ENCODE peak calls at places on chromosomes 13 and 19, in five cellular contexts. One of them, this sample, is unnamed.

GRCh38 chr13:110907301-110907700 is 7.6 kb downstream of the ANKRD10 start:
- DNase-seq in NCI-H69: no peak
- DNase-seq in adrenal gland: no peak
- DNase-seq in aorta: no peak
- DNase-seq in NCI-H1417: no peak
- DNase-seq in this sample: no peak

GRCh38 chr13:27403252-27403678 is 21.2 kb upstream of the GTF3A start:
- DNase-seq in NCI-H69: no peak
- DNase-seq in adrenal gland: no peak
- DNase-seq in aorta: no peak
- DNase-seq in NCI-H1417: no peak
- DNase-seq in this sample: no peak

GRCh38 chr19:12065100-12065538 is 588 bp downstream of the ZNF844 start:
- DNase-seq in NCI-H69: no peak
- DNase-seq in adrenal gland: peak; percentile 49
- DNase-seq in aorta: peak; percentile 61
- DNase-seq in NCI-H1417: peak; percentile 66
- DNase-seq in this sample: no peak

GRCh38 chr19:10468133-10468532 is 35.0 kb downstream of the KEAP1 start:
- DNase-seq in NCI-H69: no peak
- DNase-seq in adrenal gland: no peak
- DNase-seq in aorta: no peak
- DNase-seq in NCI-H1417: no peak
- DNase-seq in this sample: no peak

GRCh38 chr13:30175166-30175565 is 132.2 kb downstream of the KATNAL1 start:
- DNase-seq in NCI-H69: no peak
- DNase-seq in adrenal gland: no peak
- DNase-seq in aorta: no peak
- DNase-seq in NCI-H1417: no peak
- DNase-seq in this sample: no peak

GRCh38 chr19:13012690-13013608 is 17.7 kb downstream of the NFIX start:
- DNase-seq in NCI-H69: no peak
- DNase-seq in adrenal gland: peak; percentile 82
- DNase-seq in aorta: peak; percentile 74
- DNase-seq in NCI-H1417: no peak
- DNase-seq in this sample: peak; percentile 11

GRCh38 chr13:29664591-29664990 is 69.1 kb upstream of the SLC7A1 start:
- DNase-seq in NCI-H69: no peak
- DNase-seq in adrenal gland: no peak
- DNase-seq in aorta: no peak
- DNase-seq in NCI-H1417: no peak
- DNase-seq in this sample: no peak

GRCh38 chr19:16608290-16608704 is 19.7 kb downstream of the MED26 start:
- DNase-seq in NCI-H69: no peak
- DNase-seq in adrenal gland: peak; percentile 71
- DNase-seq in aorta: no peak
- DNase-seq in NCI-H1417: no peak
- DNase-seq in this sample: peak; percentile 75

GRCh38 chr19:48391100-48392005 is at the start of gene KDELR1:
- DNase-seq in NCI-H69: peak; percentile 87
- DNase-seq in adrenal gland: peak; percentile 78
- DNase-seq in aorta: peak; percentile 85
- DNase-seq in NCI-H1417: peak; percentile 78
- DNase-seq in this sample: peak; percentile 75

GRCh38 chr13:113591750-113592149 is 7.2 kb downstream of the TFDP1 start:
- DNase-seq in NCI-H69: no peak
- DNase-seq in adrenal gland: no peak
- DNase-seq in aorta: no peak
- DNase-seq in NCI-H1417: no peak
- DNase-seq in this sample: no peak

GRCh38 chr13:30762643-30763042 is 27.3 kb downstream of the ALOX5AP start:
- DNase-seq in NCI-H69: no peak
- DNase-seq in adrenal gland: no peak
- DNase-seq in aorta: no peak
- DNase-seq in NCI-H1417: no peak
- DNase-seq in this sample: no peak

GRCh38 chr19:28066161-28066560 is 1146.8 kb downstream of the UQCRFS1 start:
- DNase-seq in NCI-H69: no peak
- DNase-seq in adrenal gland: no peak
- DNase-seq in aorta: no peak
- DNase-seq in NCI-H1417: no peak
- DNase-seq in this sample: no peak

GRCh38 chr13:112974125-112974524 is 5.1 kb downstream of the MCF2L start:
- DNase-seq in NCI-H69: no peak
- DNase-seq in adrenal gland: no peak
- DNase-seq in aorta: no peak
- DNase-seq in NCI-H1417: no peak
- DNase-seq in this sample: no peak

GRCh38 chr13:99205621-99206220 is 5.1 kb downstream of the UBAC2 start:
- DNase-seq in NCI-H69: no peak
- DNase-seq in adrenal gland: no peak
- DNase-seq in aorta: no peak
- DNase-seq in NCI-H1417: no peak
- DNase-seq in this sample: no peak

GRCh38 chr13:79678100-79678499 is 197.1 kb downstream of the NDFIP2 start:
- DNase-seq in NCI-H69: no peak
- DNase-seq in adrenal gland: no peak
- DNase-seq in aorta: no peak
- DNase-seq in NCI-H1417: no peak
- DNase-seq in this sample: no peak

GRCh38 chr13:57553932-57554331 is 77.6 kb upstream of the PCDH17 start:
- DNase-seq in NCI-H69: no peak
- DNase-seq in adrenal gland: no peak
- DNase-seq in aorta: no peak
- DNase-seq in NCI-H1417: no peak
- DNase-seq in this sample: no peak

GRCh38 chr13:80070024-80070703 is 270.8 kb downstream of the SPRY2 start:
- DNase-seq in NCI-H69: no peak
- DNase-seq in adrenal gland: no peak
- DNase-seq in aorta: no peak
- DNase-seq in NCI-H1417: peak; percentile 24
- DNase-seq in this sample: no peak

GRCh38 chr19:33374406-33374703 is 846 bp downstream of the CEBPG start:
- DNase-seq in NCI-H69: peak; percentile 68
- DNase-seq in adrenal gland: no peak
- DNase-seq in aorta: no peak
- DNase-seq in NCI-H1417: peak; percentile 74
- DNase-seq in this sample: no peak

GRCh38 chr13:104460553-104460952 is 1394.3 kb upstream of the SLC10A2 start:
- DNase-seq in NCI-H69: no peak
- DNase-seq in adrenal gland: no peak
- DNase-seq in aorta: no peak
- DNase-seq in NCI-H1417: no peak
- DNase-seq in this sample: peak; percentile 20

GRCh38 chr13:66154981-66155380 is 1075.2 kb downstream of the PCDH9 start:
- DNase-seq in NCI-H69: no peak
- DNase-seq in adrenal gland: no peak
- DNase-seq in aorta: no peak
- DNase-seq in NCI-H1417: no peak
- DNase-seq in this sample: peak; percentile 45

GRCh38 chr19:42280761-42281174 is 11.7 kb downstream of the CIC start:
- DNase-seq in NCI-H69: no peak
- DNase-seq in adrenal gland: peak; percentile 82
- DNase-seq in aorta: peak; percentile 86
- DNase-seq in NCI-H1417: peak; percentile 89
- DNase-seq in this sample: peak; percentile 39

GRCh38 chr13:98535501-98536357 is 41.2 kb downstream of the STK24 start:
- DNase-seq in NCI-H69: peak; percentile 22
- DNase-seq in adrenal gland: no peak
- DNase-seq in aorta: no peak
- DNase-seq in NCI-H1417: no peak
- DNase-seq in this sample: no peak

GRCh38 chr13:48731957-48732569 is 78.3 kb downstream of the CYSLTR2 start:
- DNase-seq in NCI-H69: peak; percentile 39
- DNase-seq in adrenal gland: peak; percentile 61
- DNase-seq in aorta: peak; percentile 56
- DNase-seq in NCI-H1417: no peak
- DNase-seq in this sample: peak; percentile 59

GRCh38 chr13:26202365-26202972 is 19.6 kb downstream of the RNF6 start:
- DNase-seq in NCI-H69: peak; percentile 53
- DNase-seq in adrenal gland: no peak
- DNase-seq in aorta: no peak
- DNase-seq in NCI-H1417: no peak
- DNase-seq in this sample: peak; percentile 44

GRCh38 chr19:369256-369655 is 24.7 kb upstream of the MIER2 start:
- DNase-seq in NCI-H69: no peak
- DNase-seq in adrenal gland: no peak
- DNase-seq in aorta: peak; percentile 14
- DNase-seq in NCI-H1417: no peak
- DNase-seq in this sample: no peak

GRCh38 chr13:87893982-87894527 is 222.9 kb downstream of the SLITRK5 start:
- DNase-seq in NCI-H69: no peak
- DNase-seq in adrenal gland: no peak
- DNase-seq in aorta: no peak
- DNase-seq in NCI-H1417: no peak
- DNase-seq in this sample: no peak

GRCh38 chr19:5246554-5247155 is 94.0 kb downstream of the PTPRS start:
- DNase-seq in NCI-H69: no peak
- DNase-seq in adrenal gland: no peak
- DNase-seq in aorta: no peak
- DNase-seq in NCI-H1417: no peak
- DNase-seq in this sample: no peak